ENCODE peak calls at places on chromosomes 4 and X, in nine cellular contexts. G is cardiac muscle cell, F is tibial artery, Q is lower lobe of right lung, X is lung, H is mucosa of descending colon, A is PC-3, V is sigmoid colon, Y is ascending aorta. B is an unnamed sample. For H3K36me3, the result is how much of the 10 kb centered on the place peaks cover.

GRCh38 chr4:33060873-33061542 is 2340.8 kb downstream of the PCDH7 start:
- DNase-seq in G (peak), F (peak), Q (no peak), X (no peak), H (no peak), A (peak), V (no peak), Y (no peak), B (peak)

GRCh38 chr4:141871086-141871485 is 234.7 kb downstream of the IL15 start:
- DNase-seq in G (no peak), F (no peak), Q (no peak), X (no peak), H (no peak), A (no peak), V (no peak), Y (no peak), B (no peak)

GRCh38 chr4:7705062-7705461 is 234.6 kb downstream of the AFAP1 start:
- DNase-seq in G (no peak), F (no peak), Q (no peak), X (no peak), H (no peak), A (no peak), V (no peak), Y (no peak), B (no peak)

GRCh38 chr4:83657336-83657735 is 121.4 kb downstream of the GPAT3 start:
- DNase-seq in G (no peak), F (no peak), Q (no peak), X (no peak), H (no peak), A (peak), V (no peak), Y (no peak), B (no peak)

GRCh38 chr4:83128235-83128929 is 13.9 kb upstream of the PLAC8 start:
- DNase-seq in G (no peak), F (no peak), Q (no peak), X (no peak), H (peak), A (peak), V (no peak), Y (no peak), B (no peak)

GRCh38 chr4:98377626-98378025 is 116.4 kb downstream of the RAP1GDS1 start:
- DNase-seq in G (no peak), F (no peak), Q (no peak), X (no peak), H (no peak), A (no peak), V (no peak), Y (no peak), B (no peak)

GRCh38 chr4:169379688-169380087 is 108.9 kb upstream of the SH3RF1 start:
- DNase-seq in G (no peak), F (no peak), Q (no peak), X (no peak), H (no peak), A (no peak), V (no peak), Y (no peak), B (no peak)

GRCh38 chr4:41718907-41719306 is 29.6 kb downstream of the PHOX2B start:
- DNase-seq in G (no peak), F (no peak), Q (no peak), X (no peak), H (no peak), A (peak), V (no peak), Y (no peak), B (no peak)

GRCh38 chr4:10243856-10244255 is 127.3 kb upstream of the WDR1 start:
- DNase-seq in G (no peak), F (no peak), Q (no peak), X (peak), H (no peak), A (no peak), V (no peak), Y (no peak), B (no peak)

GRCh38 chr4:139651282-139652194 is 14.1 kb upstream of the MGST2 start:
- DNase-seq in G (peak), F (peak), Q (peak), X (peak), H (peak), A (peak), V (peak), Y (no peak), B (peak)

GRCh38 chrX:129772796-129773431 is 6.8 kb upstream of the SASH3 start:
- DNase-seq in G (no peak), F (peak), Q (peak), X (peak), H (peak), A (no peak), V (peak), Y (peak), B (peak)

GRCh38 chrX:49155243-49155899 is 7.2 kb upstream of the MAGIX start:
- DNase-seq in G (peak), F (no peak), Q (no peak), X (peak), H (no peak), A (peak), V (peak), Y (no peak), B (no peak)

GRCh38 chrX:48045410-48046311 is 25.8 kb downstream of the ZNF630 start:
- DNase-seq in G (no peak), F (no peak), Q (no peak), X (peak), H (no peak), A (peak), V (no peak), Y (no peak), B (no peak)

GRCh38 chrX:78769356-78769755 is 21.8 kb downstream of the LPAR4 start:
- DNase-seq in G (no peak), F (no peak), Q (no peak), X (no peak), H (no peak), A (no peak), V (no peak), Y (no peak), B (no peak)

GRCh38 chrX:106499473-106499872 is 112.3 kb upstream of the RADX start:
- DNase-seq in G (no peak), F (no peak), Q (no peak), X (no peak), H (no peak), A (no peak), V (no peak), Y (no peak), B (no peak)

GRCh38 chrX:144586756-144587155 is 660.5 kb upstream of the SPANXN1 start:
- DNase-seq in G (no peak), F (no peak), Q (no peak), X (peak), H (no peak), A (peak), V (no peak), Y (no peak), B (no peak)

GRCh38 chr4:145876531-145877180 is 62.0 kb downstream of the ZNF827 start:
- DNase-seq in G (no peak), F (no peak), Q (no peak), X (no peak), H (no peak), A (no peak), V (no peak), Y (no peak), B (no peak)

GRCh38 chrX:38548508-38548907 is 12.8 kb upstream of the TSPAN7 start:
- DNase-seq in G (no peak), F (no peak), Q (no peak), X (no peak), H (no peak), A (no peak), V (no peak), Y (no peak), B (no peak)

GRCh38 chr4:17332483-17332882 is 179.4 kb downstream of the QDPR start:
- DNase-seq in G (no peak), F (no peak), Q (no peak), X (no peak), H (no peak), A (no peak), V (no peak), Y (no peak), B (no peak)

GRCh38 chr4:24404281-24404680 is 180.1 kb downstream of the DHX15 start:
- DNase-seq in G (no peak), F (no peak), Q (no peak), X (no peak), H (no peak), A (no peak), V (no peak), Y (no peak), B (no peak)

GRCh38 chrX:47499291-47499690 is 16.3 kb upstream of the ZNF41 start:
- DNase-seq in G (no peak), F (no peak), Q (no peak), X (no peak), H (no peak), A (peak), V (no peak), Y (no peak), B (no peak)

GRCh38 chrX:101025126-101025525 is 26.8 kb downstream of the TRMT2B start:
- DNase-seq in G (no peak), F (no peak), Q (no peak), X (no peak), H (no peak), A (peak), V (no peak), Y (no peak), B (no peak)

GRCh38 chrX:101022020-101022419 is 29.9 kb downstream of the TRMT2B start:
- DNase-seq in G (no peak), F (no peak), Q (no peak), X (no peak), H (no peak), A (no peak), V (no peak), Y (no peak), B (no peak)
- H3K36me3 ChIP-seq in G (under half), F (half or more), Q (half or more), X (under half), H (under half), A (under half), V (under half), Y (under half), B (under half)

GRCh38 chrX:21382715-21383114 is 8.5 kb downstream of the CNKSR2 start:
- DNase-seq in G (no peak), F (no peak), Q (no peak), X (no peak), H (no peak), A (peak), V (no peak), Y (no peak), B (no peak)
- TF ChIP-seq CTCF in G (peak), F (peak), Q (peak), X (no peak), H (no peak), A (peak), V (no peak), Y (peak), B (peak)

GRCh38 chr4:159342374-159342773 is 239.5 kb downstream of the RAPGEF2 start:
- DNase-seq in G (no peak), F (no peak), Q (no peak), X (no peak), H (no peak), A (no peak), V (no peak), Y (no peak), B (no peak)
- H3K36me3 ChIP-seq in G (half or more), F (half or more), Q (half or more), X (under half), H (under half), A (under half), V (under half), Y (half or more), B (under half)

GRCh38 chr4:71188197-71188625 is 150.6 kb upstream of the SLC4A4 start:
- DNase-seq in G (peak), F (no peak), Q (no peak), X (no peak), H (no peak), A (no peak), V (no peak), Y (no peak), B (no peak)

GRCh38 chr4:71186566-71187398 is 152.0 kb upstream of the SLC4A4 start:
- DNase-seq in G (peak), F (peak), Q (peak), X (peak), H (peak), A (peak), V (peak), Y (no peak), B (no peak)

GRCh38 chr4:71188951-71189350 is 149.9 kb upstream of the SLC4A4 start:
- DNase-seq in G (no peak), F (no peak), Q (no peak), X (no peak), H (no peak), A (no peak), V (no peak), Y (no peak), B (no peak)

GRCh38 chr4:71187399-71188196 is 151.2 kb upstream of the SLC4A4 start:
- DNase-seq in G (peak), F (peak), Q (peak), X (peak), H (peak), A (peak), V (peak), Y (no peak), B (no peak)

DNA sequence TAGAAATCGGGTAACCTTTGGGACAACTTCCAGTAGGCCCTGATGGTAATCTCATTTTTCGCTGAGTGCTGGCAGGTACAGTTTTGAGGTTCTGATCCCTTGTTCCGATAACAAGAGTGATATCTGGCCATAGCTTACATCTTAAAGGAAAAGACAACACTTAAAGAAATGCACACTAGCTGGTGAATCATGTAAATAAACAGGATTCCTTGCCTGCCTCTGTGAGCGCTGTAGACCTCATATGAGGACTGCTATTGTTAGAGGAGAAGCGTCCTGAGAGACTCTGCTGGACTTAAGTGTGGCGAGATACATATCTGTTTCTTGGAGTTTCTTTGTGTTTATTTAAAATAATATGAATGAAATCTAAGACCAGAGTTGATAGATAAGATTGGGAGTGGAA is 149.3 kb upstream of the SLC4A4 start:
- DNase-seq in G (no peak), F (no peak), Q (no peak), X (no peak), H (no peak), A (peak), V (no peak), Y (no peak), B (no peak)
- TF ChIP-seq CTCF in G (peak), F (no peak), Q (no peak), X (no peak), H (no peak), A (peak), V (no peak), Y (no peak), B (no peak)

DNA sequence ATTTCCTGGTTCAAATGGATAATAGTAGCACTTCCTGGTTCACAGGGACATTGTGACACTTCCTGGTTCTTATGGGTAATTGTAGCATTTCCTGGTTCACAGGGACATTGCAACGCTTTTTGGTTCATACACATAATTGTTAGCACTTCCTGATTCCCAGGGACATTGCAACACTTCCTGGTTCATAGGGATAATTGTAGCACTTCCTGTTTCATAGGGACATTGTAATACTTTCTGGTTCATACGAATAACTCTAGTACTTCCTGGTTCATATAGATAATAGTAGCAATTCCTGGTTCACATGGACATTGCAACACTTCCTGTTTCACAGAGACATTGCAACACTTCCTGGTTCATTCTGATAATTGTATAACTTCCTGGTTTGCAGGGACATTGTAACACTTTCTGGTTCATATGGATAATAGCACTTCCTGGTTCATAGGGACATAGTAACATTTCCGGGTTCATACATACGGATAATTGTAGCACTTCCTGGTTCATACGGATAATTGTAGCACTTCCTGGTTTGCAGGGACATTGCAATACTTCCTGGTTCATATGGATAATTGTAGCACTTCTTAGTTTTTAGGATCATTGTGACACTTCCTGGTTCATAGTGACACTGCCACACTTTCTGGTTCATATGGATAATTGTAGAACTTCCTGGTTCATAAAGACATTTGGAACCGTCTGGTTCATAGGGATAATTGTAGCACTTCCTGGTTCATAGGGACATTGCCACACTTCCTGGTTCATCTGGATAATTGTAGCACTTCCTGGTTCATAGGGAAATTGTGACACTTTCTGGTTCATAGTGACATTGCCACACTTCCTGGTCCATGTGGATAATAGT is 61.6 kb upstream of the CD99 start:
- DNase-seq in G (no peak), F (no peak), Q (no peak), X (no peak), H (no peak), A (no peak), V (no peak), Y (no peak), B (no peak)
- H3K36me3 ChIP-seq in G (under half), F (under half), Q (under half), X (under half), H (under half), A (under half), V (under half), Y (under half), B (under half)

DNA sequence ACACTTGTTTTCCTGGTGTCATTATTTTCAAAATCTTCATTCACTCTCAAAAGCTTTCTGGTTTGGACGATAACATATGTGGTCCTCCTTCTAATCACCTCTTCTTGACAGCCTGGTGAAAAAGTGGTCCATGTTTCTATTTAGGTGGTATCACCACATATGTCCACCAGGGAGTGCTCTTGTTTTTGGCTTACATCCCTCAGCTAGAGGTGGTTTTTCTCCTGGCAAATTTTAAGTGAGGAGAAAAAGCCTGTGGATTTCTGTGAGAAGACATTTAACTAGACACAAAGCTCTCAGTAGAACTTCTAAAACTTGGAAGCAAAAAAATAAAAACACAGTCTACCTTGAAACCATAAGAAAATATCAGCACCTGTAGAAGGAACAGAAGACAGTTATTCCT is 58.0 kb upstream of the FRMPD4 start:
- DNase-seq in G (peak), F (no peak), Q (no peak), X (no peak), H (no peak), A (peak), V (no peak), Y (no peak), B (peak)
- TF ChIP-seq CTCF in G (peak), F (no peak), Q (peak), X (peak), H (no peak), A (peak), V (peak), Y (peak), B (peak)

GRCh38 chr4:56450342-56450741 is 14.3 kb downstream of the PAICS start:
- DNase-seq in G (no peak), F (no peak), Q (no peak), X (no peak), H (no peak), A (no peak), V (no peak), Y (no peak), B (no peak)

GRCh38 chr4:56445699-56446098 is 9.6 kb downstream of the PAICS start:
- DNase-seq in G (no peak), F (no peak), Q (no peak), X (no peak), H (no peak), A (no peak), V (no peak), Y (no peak), B (no peak)

GRCh38 chr4:56444719-56445118 is 8.7 kb downstream of the PAICS start:
- DNase-seq in G (no peak), F (no peak), Q (no peak), X (no peak), H (no peak), A (no peak), V (no peak), Y (no peak), B (no peak)

GRCh38 chr4:56448301-56448700 is 12.2 kb downstream of the PAICS start:
- DNase-seq in G (no peak), F (no peak), Q (no peak), X (no peak), H (no peak), A (no peak), V (no peak), Y (no peak), B (no peak)
- H3K36me3 ChIP-seq in G (half or more), F (half or more), Q (under half), X (under half), H (under half), A (half or more), V (under half), Y (under half), B (under half)

B was measured in tibial nerve.